ENCODE peak calls at places on chromosomes 2 and 18, in four cellular contexts. U is Panc1, W is transverse colon, R is K562. I is an unnamed sample.

GRCh38 chr2:29703336-29703735 is 218.1 kb downstream of the ALK start:
- DNase-seq in R (no peak), W (no peak), U (no peak), I (no peak)

GRCh38 chr2:28430377-28430765 is 37.7 kb downstream of the FOSL2 start:
- DNase-seq in W (no peak), R (no peak), U (no peak), I (no peak)

GRCh38 chr2:30763151-30763660 is 44.0 kb downstream of the CAPN13 start:
- DNase-seq in R (no peak), U (no peak), W (no peak), I (no peak)

GRCh38 chr2:53842891-53843290 is 16.9 kb downstream of the GPR75 start:
- DNase-seq in U (no peak), W (no peak), R (no peak), I (no peak)

GRCh38 chr18:60892855-60893254 is 440.4 kb upstream of the CDH20 start:
- DNase-seq in U (no peak), R (no peak), W (no peak), I (no peak)

GRCh38 chr2:104447831-104448434 is 406.0 kb upstream of the POU3F3 start:
- DNase-seq in R (no peak), U (no peak), W (no peak), I (no peak)

GRCh38 chr18:22731398-22731797 is 201.7 kb upstream of the RBBP8 start:
- DNase-seq in R (no peak), U (no peak), W (no peak), I (no peak)

GRCh38 chr2:223051580-223052375 is at the start of gene KCNE4:
- DNase-seq in U (no peak), R (no peak), W (peak), I (no peak)

GRCh38 chr2:26809876-26810577 is 24.2 kb downstream of the CENPA start:
- DNase-seq in U (no peak), R (no peak), W (no peak), I (peak)

GRCh38 chr2:237674731-237675276 is 47.4 kb downstream of the LRRFIP1 start:
- DNase-seq in W (peak), U (no peak), R (peak), I (peak)
- TF ChIP-seq POLR2AphosphoS5 in W (peak), U (no peak), R (no peak), I (peak)

DNA sequence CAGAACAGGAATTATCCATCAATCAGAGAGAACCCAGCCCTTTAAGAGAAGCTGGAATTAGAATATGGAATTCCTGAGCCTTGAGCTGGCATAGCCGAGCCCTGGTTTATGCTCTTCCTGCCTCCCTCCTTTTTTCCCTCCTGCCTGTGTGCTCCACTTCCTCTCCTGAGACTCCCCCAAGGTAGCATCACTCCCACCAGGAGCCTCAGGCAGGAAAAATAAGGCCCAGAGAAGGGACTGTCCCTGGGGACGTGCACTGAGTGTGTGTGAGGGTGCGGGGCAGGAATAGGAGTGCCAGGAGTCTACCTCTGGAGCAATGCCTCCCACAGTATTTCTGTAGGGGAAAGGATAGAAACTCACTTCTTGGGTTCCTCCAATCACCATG is 87.0 kb downstream of the SEMA4F start:
- DNase-seq in R (no peak), W (peak), U (no peak), I (no peak)
- TF ChIP-seq POLR2AphosphoS5 in R (no peak), W (no peak), U (no peak), I (no peak)

GRCh38 chr18:58557013-58557435 is 71.9 kb downstream of the ALPK2 start:
- DNase-seq in W (no peak), U (no peak), R (no peak), I (no peak)
- TF ChIP-seq POLR2AphosphoS5 in W (no peak), U (no peak), R (no peak), I (no peak)

GRCh38 chr2:212618636-212619035 is 80.0 kb upstream of the ERBB4 start:
- DNase-seq in R (no peak), W (no peak), U (no peak), I (no peak)

DNA sequence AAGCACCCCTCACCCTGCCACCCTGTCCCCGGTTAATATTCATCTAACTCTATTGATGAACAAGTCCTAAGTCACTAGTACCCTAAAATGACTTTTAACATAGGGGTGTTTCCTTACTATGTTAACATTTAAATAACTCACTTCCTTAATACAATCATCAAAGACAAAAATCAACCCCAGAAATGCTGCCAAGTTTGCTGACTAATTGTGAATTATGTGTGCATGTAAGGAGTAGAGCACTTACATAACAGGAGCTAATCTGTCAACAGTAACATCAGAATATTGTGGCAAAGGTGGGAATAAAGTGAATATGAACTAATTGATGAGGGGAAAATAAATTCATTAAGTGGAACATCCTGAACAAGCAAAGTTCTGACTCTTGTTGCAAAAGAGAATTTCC is 81.4 kb upstream of the ERBB4 start:
- DNase-seq in W (no peak), U (no peak), R (no peak), I (no peak)
- TF ChIP-seq POLR2AphosphoS5 in W (no peak), U (no peak), R (no peak), I (no peak)

DNA sequence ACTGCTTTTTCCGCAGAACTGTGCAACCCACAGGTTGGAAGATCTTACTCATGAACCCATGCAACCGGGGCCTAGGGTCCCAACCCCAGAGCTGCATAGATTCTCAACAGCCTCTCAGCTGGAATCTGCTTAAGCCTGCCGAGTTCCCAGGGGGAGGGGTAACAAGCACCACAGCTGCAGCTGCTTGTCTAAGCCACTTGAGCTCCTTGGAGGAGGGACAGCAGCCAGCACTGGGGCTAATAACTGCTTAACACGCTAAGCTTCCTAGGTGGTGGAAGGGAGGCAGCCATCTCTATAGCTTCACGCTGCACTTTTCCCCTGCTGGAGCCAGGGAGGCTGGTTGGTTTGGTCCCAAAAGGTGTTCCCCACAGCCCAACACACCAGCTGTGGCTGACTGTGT is 311.6 kb downstream of the DSC3 start:
- DNase-seq in W (no peak), R (no peak), U (no peak), I (no peak)
- TF ChIP-seq POLR2AphosphoS5 in W (no peak), R (no peak), U (no peak), I (no peak)

DNA sequence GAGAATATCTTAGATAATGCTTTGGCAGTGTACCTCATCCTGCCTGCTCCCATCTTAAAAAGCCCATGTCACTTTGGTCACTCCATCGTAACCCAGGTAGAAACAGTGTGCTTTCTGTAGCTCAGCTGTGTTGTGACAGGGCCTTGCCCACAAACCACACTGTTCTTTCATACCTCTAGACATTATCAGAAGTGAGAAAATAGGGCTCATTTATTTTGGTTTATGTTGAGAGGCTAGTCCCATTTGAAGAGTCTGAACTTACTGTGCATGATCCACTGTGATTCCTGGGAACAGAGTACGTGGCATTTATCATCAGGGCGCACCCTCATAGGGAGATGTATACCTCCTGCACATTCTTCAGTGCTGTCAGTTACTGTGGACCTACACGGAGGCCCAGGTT is 69.7 kb downstream of the FEZ2 start:
- DNase-seq in U (no peak), W (no peak), R (no peak), I (no peak)
- TF ChIP-seq POLR2AphosphoS5 in U (no peak), W (no peak), R (no peak), I (no peak)

GRCh38 chr2:216660496-216660895 is 27.3 kb downstream of the IGFBP2 start:
- DNase-seq in R (no peak), U (no peak), W (no peak), I (no peak)

GRCh38 chr2:216659301-216659700 is 26.1 kb downstream of the IGFBP2 start:
- DNase-seq in R (no peak), U (no peak), W (no peak), I (peak)

GRCh38 chr2:216658702-216659231 is 25.5 kb downstream of the IGFBP2 start:
- DNase-seq in R (no peak), W (no peak), U (no peak), I (no peak)

GRCh38 chr2:216657086-216657855 is 24.1 kb downstream of the IGFBP2 start:
- DNase-seq in R (no peak), W (no peak), U (no peak), I (no peak)

DNA sequence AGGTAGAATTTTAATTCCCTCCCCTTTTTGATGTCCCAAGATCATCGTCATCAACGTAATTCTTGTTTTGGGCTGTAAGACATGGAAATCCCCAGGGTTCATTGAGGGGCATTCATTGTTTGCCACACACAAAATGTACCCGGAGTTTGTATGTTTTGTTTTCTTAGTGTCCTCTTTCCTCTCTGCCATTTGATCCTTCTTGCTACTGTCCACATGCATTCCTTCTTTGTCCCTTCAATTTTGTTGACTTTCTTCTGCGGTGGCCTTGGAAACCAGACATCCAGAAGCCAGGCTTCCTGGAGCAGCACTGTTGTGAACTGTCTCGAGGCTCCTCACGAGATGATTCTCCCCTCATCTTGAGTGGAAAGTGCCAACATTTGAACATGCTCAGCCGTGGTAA is 24.7 kb downstream of the IGFBP2 start:
- DNase-seq in R (no peak), U (no peak), W (no peak), I (no peak)
- TF ChIP-seq POLR2AphosphoS5 in R (no peak), U (no peak), W (no peak), I (peak)

GRCh38 chr18:75858754-75859153 is 431.3 kb upstream of the SMIM21 start:
- DNase-seq in R (no peak), W (no peak), U (no peak), I (no peak)

GRCh38 chr18:75860166-75860565 is 432.7 kb upstream of the SMIM21 start:
- DNase-seq in W (no peak), U (no peak), R (no peak), I (no peak)

GRCh38 chr18:75854808-75855207 is 427.3 kb upstream of the SMIM21 start:
- DNase-seq in W (no peak), R (no peak), U (no peak), I (no peak)

GRCh38 chr18:75859533-75859932 is 432.0 kb upstream of the SMIM21 start:
- DNase-seq in U (no peak), R (no peak), W (no peak), I (no peak)

DNA sequence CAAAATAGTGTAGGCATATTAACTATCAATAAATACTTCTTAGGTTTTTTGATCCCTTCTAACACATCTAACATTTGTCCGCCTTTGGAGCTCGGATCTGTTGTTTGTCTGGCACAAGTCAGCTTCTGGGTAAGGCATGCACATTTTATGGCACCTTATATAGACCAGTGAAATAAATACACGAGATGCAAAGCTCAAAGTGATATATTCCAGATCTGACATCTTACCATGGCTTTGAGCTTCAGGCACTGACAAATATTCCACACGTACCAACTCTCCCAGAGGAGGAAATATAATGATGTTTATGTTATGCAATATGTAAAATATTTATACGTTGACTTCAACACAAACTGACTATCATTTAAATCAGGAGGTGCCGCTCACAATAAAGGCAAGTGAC is 430.1 kb upstream of the SMIM21 start:
- DNase-seq in W (no peak), R (no peak), U (no peak), I (no peak)
- TF ChIP-seq POLR2AphosphoS5 in W (peak), R (no peak), U (no peak), I (no peak)

DNA sequence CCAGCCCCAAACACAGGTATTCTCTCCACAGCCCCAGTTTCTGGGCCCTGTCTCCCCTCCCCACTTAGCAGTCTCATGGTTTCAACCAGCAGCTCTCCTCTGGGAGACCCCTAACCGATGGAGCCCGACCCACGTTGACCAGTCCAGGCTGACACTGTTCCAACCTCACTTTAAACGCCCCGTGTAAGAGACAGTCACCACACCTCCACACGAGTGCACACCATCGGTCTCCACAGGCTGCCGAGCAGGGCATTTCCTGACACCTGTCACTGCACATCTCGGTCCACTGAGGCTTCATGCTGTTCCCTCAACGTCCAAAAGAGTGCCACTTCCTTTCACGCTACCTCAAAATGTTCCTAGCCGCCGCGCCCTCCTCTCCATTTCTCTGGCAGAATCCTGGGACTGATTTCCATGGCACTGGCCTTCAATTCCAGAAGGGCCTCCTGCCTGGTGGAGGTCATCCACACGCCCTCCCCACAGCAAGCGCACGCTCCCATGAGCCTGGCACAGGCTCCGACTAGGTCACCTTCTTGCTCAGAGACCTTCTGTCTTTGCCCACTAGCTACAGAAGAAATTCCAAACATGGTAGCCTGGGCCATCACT is 94.3 kb downstream of the PXDN start:
- DNase-seq in W (no peak), R (no peak), U (no peak), I (no peak)
- TF ChIP-seq POLR2AphosphoS5 in W (no peak), R (no peak), U (no peak), I (no peak)